ENCODE peak calls at places on chromosome 4, in eight cellular contexts. P is cardiac fibroblast, D is retina, O is Calu3, C is MG63, N is SW480, E is KG1, S is keratinocyte. G is an unnamed sample.

GRCh38 chr4:2076908-2077534 is 17.9 kb downstream of the NAT8L start:
- DNase-seq in P (no peak), D (no peak), O (no peak), C (no peak), N (no peak), E (no peak), S (no peak), G (no peak)

GRCh38 chr4:188435381-188435780 is 296.1 kb downstream of the TRIML1 start:
- DNase-seq in P (no peak), D (no peak), O (no peak), C (no peak), N (no peak), E (no peak), S (no peak), G (no peak)

GRCh38 chr4:67545199-67545995 is at the start of gene CENPC:
- DNase-seq in P (peak), D (peak), O (peak), C (peak), N (peak), E (peak), S (peak), G (peak)

GRCh38 chr4:67083496-67083895 is 461.8 kb downstream of the CENPC start:
- DNase-seq in P (no peak), D (no peak), O (no peak), C (no peak), N (no peak), E (no peak), S (no peak), G (no peak)

GRCh38 chr4:99405433-99406115 is 29.6 kb downstream of the ADH7 start:
- DNase-seq in P (peak), D (peak), O (peak), C (peak), N (peak), E (peak), S (peak), G (peak)

GRCh38 chr4:26583865-26584652 is at the start of gene TBC1D19:
- DNase-seq in P (peak), D (peak), O (peak), C (peak), N (peak), E (peak), S (no peak), G (peak)

GRCh38 chr4:168981460-168981859 is 28.6 kb downstream of the CBR4 start:
- DNase-seq in P (peak), D (no peak), O (no peak), C (no peak), N (no peak), E (no peak), S (no peak), G (no peak)

GRCh38 chr4:15765910-15766703 is 12.0 kb upstream of the CD38 start:
- DNase-seq in P (no peak), D (no peak), O (no peak), C (no peak), N (no peak), E (peak), S (no peak), G (peak)

GRCh38 chr4:117835566-117835965 is 198.7 kb upstream of the NDST3 start:
- DNase-seq in P (no peak), D (no peak), O (no peak), C (no peak), N (no peak), E (no peak), S (no peak), G (no peak)

GRCh38 chr4:176601156-176601555 is 191.6 kb downstream of the VEGFC start:
- DNase-seq in P (peak), D (no peak), O (no peak), C (peak), N (no peak), E (no peak), S (no peak), G (no peak)

GRCh38 chr4:16270654-16271328 is 44.5 kb upstream of the TAPT1 start:
- DNase-seq in P (peak), D (no peak), O (no peak), C (no peak), N (no peak), E (peak), S (no peak), G (no peak)

GRCh38 chr4:3517731-3518510 is 14.3 kb downstream of the LRPAP1 start:
- DNase-seq in P (no peak), D (no peak), O (no peak), C (no peak), N (no peak), E (no peak), S (no peak), G (no peak)

GRCh38 chr4:186342582-186342981 is 76.6 kb downstream of the F11 start:
- DNase-seq in P (peak), D (no peak), O (no peak), C (no peak), N (peak), E (no peak), S (no peak), G (no peak)

GRCh38 chr4:168859100-168859499 is 151.0 kb downstream of the CBR4 start:
- DNase-seq in P (no peak), D (no peak), O (no peak), C (no peak), N (no peak), E (no peak), S (no peak), G (no peak)

GRCh38 chr4:175034986-175035705 is 117.0 kb downstream of the ADAM29 start:
- DNase-seq in P (no peak), D (no peak), O (no peak), C (no peak), N (no peak), E (no peak), S (no peak), G (no peak)

GRCh38 chr4:16206848-16207247 is 19.4 kb downstream of the TAPT1 start:
- DNase-seq in P (no peak), D (peak), O (no peak), C (no peak), N (no peak), E (no peak), S (no peak), G (no peak)

GRCh38 chr4:19009886-19010285 is 988.3 kb upstream of the LCORL start:
- DNase-seq in P (no peak), D (no peak), O (no peak), C (no peak), N (no peak), E (no peak), S (no peak), G (no peak)

GRCh38 chr4:159267023-159267939 is 164.4 kb downstream of the RAPGEF2 start:
- DNase-seq in P (peak), D (peak), O (no peak), C (no peak), N (no peak), E (no peak), S (no peak), G (no peak)

GRCh38 chr4:11724731-11725130 is 296.0 kb upstream of the HS3ST1 start:
- DNase-seq in P (peak), D (no peak), O (no peak), C (no peak), N (no peak), E (no peak), S (no peak), G (no peak)

GRCh38 chr4:176150283-176150682 is 45.1 kb downstream of the SPATA4 start:
- DNase-seq in P (peak), D (no peak), O (no peak), C (no peak), N (peak), E (no peak), S (no peak), G (no peak)

GRCh38 chr4:1720163-1720983 is 750 bp downstream of the TMEM129 start:
- DNase-seq in P (peak), D (peak), O (peak), C (peak), N (no peak), E (peak), S (no peak), G (no peak)

GRCh38 chr4:165207016-165207430 is 338 bp upstream of the KLHL2 start:
- DNase-seq in P (peak), D (no peak), O (no peak), C (no peak), N (peak), E (no peak), S (no peak), G (no peak)

GRCh38 chr4:84530871-84531270 is 31.8 kb upstream of the NKX6-1 start:
- DNase-seq in P (peak), D (no peak), O (no peak), C (peak), N (no peak), E (no peak), S (no peak), G (no peak)

GRCh38 chr4:81215936-81216335 is 914 bp upstream of the PRKG2 start:
- DNase-seq in P (no peak), D (no peak), O (no peak), C (no peak), N (no peak), E (no peak), S (no peak), G (no peak)

GRCh38 chr4:104677122-104677521 is 182.4 kb upstream of the CXXC4 start:
- DNase-seq in P (no peak), D (peak), O (peak), C (no peak), N (no peak), E (no peak), S (no peak), G (no peak)

GRCh38 chr4:3406021-3406420 is 35.7 kb upstream of the HGFAC start:
- DNase-seq in P (no peak), D (no peak), O (no peak), C (no peak), N (no peak), E (no peak), S (no peak), G (no peak)

GRCh38 chr4:117623321-117623720 is 411.0 kb upstream of the NDST3 start:
- DNase-seq in P (no peak), D (no peak), O (no peak), C (no peak), N (no peak), E (no peak), S (no peak), G (no peak)

GRCh38 chr4:142585411-142585810 is 260.7 kb downstream of the INPP4B start:
- DNase-seq in P (peak), D (no peak), O (no peak), C (no peak), N (no peak), E (no peak), S (no peak), G (no peak)

GRCh38 chr4:67779631-67780030 is 25.4 kb upstream of the GNRHR start:
- DNase-seq in P (no peak), D (no peak), O (no peak), C (no peak), N (no peak), E (no peak), S (peak), G (no peak)

GRCh38 chr4:20418865-20419451 is 167.3 kb downstream of the SLIT2 start:
- DNase-seq in P (peak), D (no peak), O (no peak), C (no peak), N (peak), E (peak), S (no peak), G (no peak)

GRCh38 chr4:21697583-21697982 is 251.0 kb downstream of the KCNIP4 start:
- DNase-seq in P (peak), D (peak), O (peak), C (no peak), N (peak), E (no peak), S (no peak), G (no peak)

GRCh38 chr4:91448668-91449330 is 855.0 kb upstream of the GRID2 start:
- DNase-seq in P (peak), D (no peak), O (no peak), C (no peak), N (peak), E (no peak), S (peak), G (no peak)

GRCh38 chr4:185573651-185574199 is 38.4 kb upstream of the PDLIM3 start:
- DNase-seq in P (peak), D (no peak), O (peak), C (peak), N (peak), E (no peak), S (peak), G (no peak)

GRCh38 chr4:153274967-153275366 is 69.5 kb upstream of the MND1 start:
- DNase-seq in P (no peak), D (no peak), O (no peak), C (no peak), N (no peak), E (no peak), S (no peak), G (no peak)

GRCh38 chr4:183111452-183111885 is 12.4 kb downstream of the WWC2 start:
- DNase-seq in P (no peak), D (no peak), O (no peak), C (no peak), N (no peak), E (no peak), S (no peak), G (no peak)

GRCh38 chr4:52037730-52038108 is 380 bp downstream of the SGCB start:
- DNase-seq in P (peak), D (peak), O (no peak), C (peak), N (peak), E (no peak), S (no peak), G (no peak)